ENCODE peak calls at places on chromosomes 5 and 9, in ten cellular contexts. D is COR-L47; Z is ELR; F is adrenal gland; J is HAP-1; E is posterior cingulate gyrus; R is EL; A is hippocampal formation; G is tibial artery; N is stimulated activated CD4-positive, alpha-beta T cell treated with anti-CD3 and anti-CD28 coated beads, Interleukin-12 subunit alpha, Interleukin-12 subunit beta, amount 100 ng/mL, for 4 hours. P is an unnamed sample.

GRCh38 chr9:131657890-131658752 is 81.8 kb downstream of the RAPGEF1 start:
- DNase-seq in J (no peak), F (peak; percentile 75), E (no peak), Z (peak; percentile 95), D (no peak), R (peak; percentile 90), A (no peak), G (peak; percentile 17), N (peak; percentile 26), P (no peak)

GRCh38 chr5:36300181-36300926 is 1.3 kb downstream of the RANBP3L start:
- DNase-seq in F (no peak), R (no peak), Z (no peak), J (no peak), D (no peak), E (no peak), G (no peak), A (no peak), N (no peak), P (no peak)

GRCh38 chr5:136132087-136132486 is 558 bp upstream of the SMAD5 start:
- DNase-seq in D (no peak), J (no peak), E (peak; percentile 75), N (no peak), G (peak; percentile 30), A (peak; percentile 47), Z (peak; percentile 27), F (no peak), R (peak; percentile 19), P (peak; percentile 2)

GRCh38 chr9:89372230-89372816 is 54.0 kb downstream of the SECISBP2 start:
- DNase-seq in N (no peak), Z (peak; percentile 9), D (no peak), G (no peak), F (peak; percentile 44), E (peak; percentile 69), R (peak; percentile 4), A (no peak), J (no peak), P (no peak)

GRCh38 chr5:3200356-3200755 is 395.3 kb upstream of the IRX1 start:
- DNase-seq in A (no peak), J (no peak), G (no peak), R (no peak), N (no peak), Z (no peak), D (no peak), F (no peak), E (no peak), P (no peak)

GRCh38 chr5:140296289-140296688 is 6.6 kb downstream of the PFDN1 start:
- DNase-seq in F (no peak), J (no peak), E (no peak), Z (no peak), A (no peak), G (no peak), N (no peak), D (no peak), R (no peak), P (no peak)

GRCh38 chr9:97907632-97908031 is 14.7 kb downstream of the TRMO start:
- DNase-seq in J (no peak), A (no peak), D (no peak), N (no peak), G (no peak), F (no peak), E (no peak), R (no peak), Z (no peak), P (no peak)

GRCh38 chr5:136191304-136192014 is 1.5 kb downstream of the SMIM32 start:
- DNase-seq in E (no peak), R (peak; percentile 19), A (no peak), G (no peak), J (no peak), N (no peak), D (no peak), F (no peak), Z (no peak), P (no peak)

GRCh38 chr5:52989781-52990530 is 804 bp downstream of the ITGA2 start:
- DNase-seq in F (peak; percentile 54), R (peak; percentile 57), J (peak; percentile 33), E (peak; percentile 91), Z (peak; percentile 69), D (peak; percentile 6), A (peak; percentile 75), N (peak; percentile 18), G (peak; percentile 40), P (peak; percentile 34)

GRCh38 chr9:87594218-87594617 is 96.6 kb downstream of the DAPK1 start:
- DNase-seq in E (no peak), R (peak; percentile 77), D (no peak), F (no peak), G (no peak), N (no peak), J (no peak), A (no peak), Z (peak; percentile 31), P (no peak)

GRCh38 chr5:90161399-90161798 is 248.2 kb downstream of the CETN3 start:
- DNase-seq in Z (peak; percentile 15), R (peak; percentile 3), J (peak; percentile 28), D (peak; percentile 31), E (no peak), N (no peak), A (no peak), F (peak; percentile 80), G (peak; percentile 28), P (no peak)

GRCh38 chr5:9927106-9927505 is 297.0 kb upstream of the TAS2R1 start:
- DNase-seq in F (no peak), N (no peak), R (peak; percentile 64), A (no peak), D (no peak), J (no peak), E (no peak), Z (peak; percentile 57), G (no peak), P (no peak)

GRCh38 chr5:66511491-66511890 is 84.7 kb upstream of the MAST4 start:
- DNase-seq in N (no peak), G (no peak), D (no peak), F (no peak), A (no peak), J (no peak), R (peak; percentile 1), E (no peak), Z (peak; percentile 11), P (no peak)

GRCh38 chr5:99019254-99019653 is 90.4 kb upstream of the CHD1 start:
- DNase-seq in J (no peak), Z (peak; percentile 35), D (no peak), A (no peak), G (no peak), R (peak; percentile 22), E (no peak), N (no peak), F (no peak), P (no peak)

GRCh38 chr9:113646491-113646890 is 183.0 kb downstream of the RGS3 start:
- DNase-seq in J (no peak), R (no peak), E (no peak), D (no peak), Z (no peak), F (no peak), N (no peak), G (peak; percentile 4), A (no peak), P (no peak)

GRCh38 chr5:135262364-135262763 is 136.7 kb downstream of the MACROH2A1 start:
- DNase-seq in G (no peak), R (no peak), N (no peak), E (no peak), Z (peak; percentile 29), J (no peak), F (no peak), D (no peak), A (no peak), P (no peak)

GRCh38 chr5:76388236-76388635 is 14.8 kb upstream of the IQGAP2 start:
- DNase-seq in J (peak; percentile 20), Z (no peak), E (no peak), R (no peak), G (no peak), F (no peak), N (no peak), A (no peak), D (no peak), P (no peak)

GRCh38 chr5:154092356-154092755 is 53.6 kb downstream of the MFAP3 start:
- DNase-seq in J (no peak), N (no peak), R (peak; percentile 32), D (no peak), F (no peak), E (no peak), A (no peak), G (no peak), Z (no peak), P (no peak)

GRCh38 chr9:85246566-85246965 is 495.2 kb downstream of the AGTPBP1 start:
- DNase-seq in G (no peak), A (no peak), R (no peak), F (no peak), J (no peak), D (no peak), N (no peak), Z (no peak), E (no peak), P (no peak)

GRCh38 chr5:32583582-32584232 is 1.6 kb upstream of the SUB1 start:
- DNase-seq in N (peak; percentile 10), F (no peak), G (no peak), A (no peak), J (no peak), D (no peak), Z (no peak), R (no peak), E (no peak), P (no peak)

GRCh38 chr9:109588415-109588814 is 90.3 kb upstream of the PTPN3 start:
- DNase-seq in G (no peak), Z (no peak), J (no peak), F (no peak), D (peak; percentile 77), A (no peak), N (no peak), R (no peak), E (no peak), P (no peak)

GRCh38 chr5:111673896-111674626 is 82.9 kb downstream of the NREP start:
- DNase-seq in N (no peak), R (no peak), G (no peak), F (no peak), D (no peak), J (no peak), Z (no peak), A (no peak), E (no peak), P (no peak)

GRCh38 chr5:72383280-72384205 is 63.4 kb downstream of the PTCD2 start:
- DNase-seq in J (no peak), N (no peak), G (no peak), F (no peak), A (no peak), E (no peak), D (no peak), Z (peak; percentile 91), R (peak; percentile 85), P (no peak)